ENCODE peak calls at places on chromosomes 6 and 20, in seven cellular contexts. B is tibial nerve, Q is cardiac muscle cell, U is H7, Y is hepatocyte, W is sigmoid colon, R is transverse colon. O is an unnamed sample. For H3K36me3, the result is how much of the 10 kb centered on the place peaks cover.

GRCh38 chr20:4585104-4585753 is 136.5 kb upstream of the PRND start:
- DNase-seq in B (no peak), Q (peak), U (no peak), Y (no peak), W (no peak), R (no peak), O (no peak)

GRCh38 chr20:11454966-11455799 is 462.5 kb upstream of the BTBD3 start:
- DNase-seq in B (no peak), Q (peak), U (no peak), Y (peak), W (no peak), R (peak), O (no peak)

GRCh38 chr6:79810878-79811277 is 136.5 kb downstream of the ELOVL4 start:
- DNase-seq in B (no peak), Q (no peak), U (no peak), Y (no peak), W (no peak), R (no peak), O (no peak)

GRCh38 chr6:82971877-82972460 is 93.7 kb downstream of the UBE3D start:
- DNase-seq in B (no peak), Q (no peak), U (no peak), Y (no peak), W (no peak), R (no peak), O (no peak)

GRCh38 chr6:40585661-40586269 is 1.4 kb downstream of the LRFN2 start:
- DNase-seq in B (no peak), Q (no peak), U (peak), Y (no peak), W (no peak), R (no peak), O (no peak)

GRCh38 chr6:8157839-8158238 is 55.5 kb upstream of the EEF1E1 start:
- DNase-seq in B (no peak), Q (no peak), U (no peak), Y (peak), W (no peak), R (peak), O (no peak)

GRCh38 chr20:63943007-63943807 is 13.0 kb downstream of the UCKL1 start:
- DNase-seq in B (no peak), Q (no peak), U (no peak), Y (no peak), W (peak), R (no peak), O (peak)

GRCh38 chr20:15100506-15101160 is 763.2 kb upstream of the FLRT3 start:
- DNase-seq in B (no peak), Q (no peak), U (no peak), Y (no peak), W (no peak), R (no peak), O (no peak)

GRCh38 chr6:36116943-36117342 is 13.4 kb upstream of the MAPK13 start:
- DNase-seq in B (no peak), Q (no peak), U (no peak), Y (no peak), W (peak), R (no peak), O (no peak)

GRCh38 chr6:137494967-137495595 is 887 bp upstream of the OLIG3 start:
- DNase-seq in B (no peak), Q (no peak), U (peak), Y (no peak), W (no peak), R (no peak), O (no peak)

GRCh38 chr6:138240476-138241245 is 22.4 kb upstream of the PBOV1 start:
- DNase-seq in B (no peak), Q (no peak), U (no peak), Y (no peak), W (no peak), R (no peak), O (no peak)

GRCh38 chr6:105793132-105793531 is 293.0 kb upstream of the PRDM1 start:
- DNase-seq in B (no peak), Q (no peak), U (no peak), Y (no peak), W (no peak), R (peak), O (peak)

GRCh38 chr20:36919715-36920333 is 31.7 kb downstream of the SAMHD1 start:
- DNase-seq in B (no peak), Q (peak), U (peak), Y (peak), W (no peak), R (no peak), O (no peak)

GRCh38 chr6:143441680-143442359 is 8.7 kb downstream of the ADAT2 start:
- DNase-seq in B (no peak), Q (peak), U (no peak), Y (no peak), W (no peak), R (no peak), O (no peak)

GRCh38 chr6:169038691-169039090 is 215.0 kb downstream of the THBS2 start:
- DNase-seq in B (no peak), Q (no peak), U (no peak), Y (no peak), W (no peak), R (no peak), O (no peak)

GRCh38 chr6:160300076-160300695 is 41.6 kb upstream of the SLC22A2 start:
- DNase-seq in B (no peak), Q (no peak), U (peak), Y (peak), W (no peak), R (peak), O (no peak)

GRCh38 chr6:77456531-77457248 is 6.6 kb downstream of the HTR1B start:
- DNase-seq in B (no peak), Q (peak), U (no peak), Y (peak), W (no peak), R (no peak), O (no peak)

GRCh38 chr6:24930386-24930785 is 5.4 kb downstream of the RIPOR2 start:
- DNase-seq in B (no peak), Q (peak), U (no peak), Y (no peak), W (no peak), R (no peak), O (no peak)

GRCh38 chr6:69835414-69836179 is 30.8 kb upstream of the COL19A1 start:
- DNase-seq in B (no peak), Q (peak), U (peak), Y (peak), W (no peak), R (no peak), O (no peak)

DNA sequence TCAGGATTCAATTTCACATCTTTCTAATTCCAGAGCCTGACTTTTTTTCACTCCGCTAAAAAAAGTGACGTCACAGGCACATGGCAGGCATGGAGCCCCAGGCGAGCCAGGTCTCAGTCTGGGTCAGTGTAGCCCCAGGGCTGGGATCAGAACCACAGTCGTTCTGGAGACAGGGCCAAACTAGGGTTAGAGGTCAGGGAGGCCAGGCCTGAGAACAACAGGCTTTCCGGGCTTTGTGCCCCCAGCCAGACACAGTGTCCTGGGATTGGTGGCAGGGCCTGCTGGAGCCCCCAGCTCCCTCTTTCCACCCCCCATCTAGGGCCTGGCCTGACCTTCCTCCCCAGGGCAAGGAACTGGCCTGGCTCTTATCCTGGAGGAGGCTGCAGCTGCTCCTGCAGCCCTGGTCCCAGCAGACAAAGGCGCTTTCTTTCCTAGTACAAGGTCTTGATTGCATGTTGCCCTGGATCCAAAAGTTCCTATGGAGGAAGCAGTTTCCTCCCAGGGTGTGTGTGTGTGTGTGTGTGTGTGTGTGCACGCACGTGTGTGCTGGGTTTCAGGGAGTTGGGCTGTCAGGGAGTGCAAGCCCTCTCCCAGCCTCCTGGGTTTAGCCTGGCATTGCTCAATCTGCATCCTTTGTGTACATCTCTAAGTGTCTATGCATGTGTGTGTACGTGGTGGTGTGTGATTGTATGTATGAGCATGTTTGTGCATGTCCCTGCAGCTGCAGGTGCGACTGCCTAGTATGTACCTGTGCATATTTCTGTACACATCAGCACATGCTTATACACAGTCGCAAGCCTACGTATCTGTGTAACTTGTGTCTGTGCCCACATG is 26.5 kb upstream of the EMILIN3 start:
- DNase-seq in B (peak), Q (peak), U (no peak), Y (no peak), W (peak), R (no peak), O (peak)
- H3K36me3 ChIP-seq in B (under half), Q (under half), U (under half), Y (under half), W (under half), R (under half), O (under half)

GRCh38 chr6:133568970-133569889 is 319.7 kb upstream of the TCF21 start:
- DNase-seq in B (no peak), Q (peak), U (peak), Y (peak), W (peak), R (peak), O (no peak)
- H3K4me3 ChIP-seq in B (peak), Q (peak), U (peak), Y (peak), W (peak), R (no peak), O (peak)

GRCh38 chr20:13744403-13744802 is 40.3 kb downstream of the ESF1 start:
- DNase-seq in B (no peak), Q (no peak), U (no peak), Y (no peak), W (no peak), R (no peak), O (no peak)
- H3K36me3 ChIP-seq in B (under half), Q (under half), U (under half), Y (under half), W (under half), R (under half), O (under half)

GRCh38 chr6:43274127-43274915 is 23.7 kb upstream of the SLC22A7 start:
- DNase-seq in B (no peak), Q (no peak), U (peak), Y (no peak), W (no peak), R (no peak), O (no peak)
- H3K4me3 ChIP-seq in B (peak), Q (no peak), U (peak), Y (no peak), W (peak), R (no peak), O (peak)

GRCh38 chr20:49148601-49149000 is 39.5 kb downstream of the STAU1 start:
- DNase-seq in B (no peak), Q (no peak), U (no peak), Y (no peak), W (no peak), R (no peak), O (no peak)
- H3K36me3 ChIP-seq in B (under half), Q (under half), U (under half), Y (under half), W (under half), R (under half), O (under half)

GRCh38 chr6:46690126-46690525 is 2.4 kb downstream of the TDRD6 start:
- DNase-seq in B (no peak), Q (no peak), U (no peak), Y (no peak), W (no peak), R (no peak), O (no peak)
- H3K4me3 ChIP-seq in B (no peak), Q (no peak), U (no peak), Y (no peak), W (no peak), R (no peak), O (no peak)

GRCh38 chr20:35021063-35021462 is 65.4 kb downstream of the MYH7B start:
- DNase-seq in B (no peak), Q (peak), U (peak), Y (no peak), W (no peak), R (no peak), O (no peak)

GRCh38 chr20:35018578-35019371 is 63.1 kb downstream of the MYH7B start:
- DNase-seq in B (no peak), Q (peak), U (no peak), Y (no peak), W (no peak), R (no peak), O (no peak)

GRCh38 chr20:35017099-35017835 is 61.6 kb downstream of the MYH7B start:
- DNase-seq in B (no peak), Q (no peak), U (peak), Y (no peak), W (no peak), R (no peak), O (no peak)

GRCh38 chr20:35021831-35022230 is 66.2 kb downstream of the MYH7B start:
- DNase-seq in B (no peak), Q (no peak), U (no peak), Y (no peak), W (no peak), R (no peak), O (no peak)

DNA sequence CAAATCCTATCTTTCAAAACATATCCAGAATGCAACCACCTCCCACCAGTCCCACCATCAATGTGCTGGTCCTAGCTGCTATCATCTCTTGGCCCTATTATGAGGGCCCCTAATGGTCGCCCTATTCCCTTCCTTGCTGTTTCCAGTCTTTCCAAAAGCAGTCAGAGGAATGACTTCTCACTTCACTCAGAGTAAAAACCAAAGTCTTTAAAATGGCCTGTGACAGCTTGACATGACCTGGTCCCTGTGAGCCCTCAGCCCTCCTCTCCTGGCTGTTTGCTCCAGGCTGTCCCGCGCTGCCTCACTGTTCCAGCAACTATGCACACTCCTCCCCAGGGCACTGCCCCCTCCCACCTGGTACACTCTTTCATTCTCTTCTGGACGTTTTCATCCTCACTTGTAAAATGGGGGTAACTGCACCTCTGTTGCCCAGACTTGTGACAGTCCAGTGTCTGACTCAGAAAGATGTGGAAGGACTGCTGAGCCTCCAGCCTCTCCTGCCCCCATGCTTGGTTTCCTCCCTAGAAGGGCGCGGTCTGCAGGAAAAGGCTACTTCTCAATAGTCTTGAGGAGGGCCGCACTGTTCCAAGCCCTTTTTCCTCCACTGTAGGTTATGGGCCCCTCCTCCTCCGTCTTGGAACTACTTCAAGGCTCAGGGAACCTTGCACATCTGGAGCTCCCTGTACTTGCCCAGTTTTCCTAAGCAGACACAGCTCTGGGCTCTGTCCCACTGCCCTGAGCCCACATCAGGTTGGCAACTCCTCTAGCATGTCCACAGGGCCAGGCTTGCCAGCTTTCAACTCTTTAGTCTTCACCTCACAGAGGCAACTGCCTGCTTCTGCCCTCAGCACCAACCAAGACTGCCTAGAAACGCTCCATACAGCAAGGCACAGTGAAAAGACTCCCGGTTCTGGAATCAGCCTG is 64.7 kb downstream of the MYH7B start:
- DNase-seq in B (no peak), Q (peak), U (peak), Y (no peak), W (no peak), R (no peak), O (no peak)
- H3K36me3 ChIP-seq in B (under half), Q (under half), U (under half), Y (under half), W (under half), R (under half), O (under half)

O was measured in right lobe of liver.